ENCODE peak calls at places on chromosomes 3 and 15, in seven cellular contexts. I, U, W, B, E, H and R are unnamed samples.

GRCh38 chr15:85451099-85451700 is 70.8 kb downstream of the AKAP13 start:
- DNase-seq in I (no peak), U (no peak), W (no peak), B (no peak), E (no peak), H (no peak), R (no peak)

GRCh38 chr3:151003024-151003771 is 30.7 kb upstream of the CLRN1 start:
- DNase-seq in I (no peak), U (peak), W (no peak), B (no peak), E (no peak), H (no peak), R (no peak)

GRCh38 chr3:67943546-67943945 is 289.1 kb upstream of the SUCLG2 start:
- DNase-seq in I (no peak), U (no peak), W (no peak), B (no peak), E (no peak), H (no peak), R (no peak)

GRCh38 chr15:50123861-50124556 is 5.0 kb upstream of the ATP8B4 start:
- DNase-seq in I (no peak), U (no peak), W (no peak), B (no peak), E (peak), H (no peak), R (no peak)

GRCh38 chr3:152365766-152366593 is 97.3 kb downstream of the MBNL1 start:
- DNase-seq in I (no peak), U (peak), W (no peak), B (no peak), E (no peak), H (no peak), R (no peak)

GRCh38 chr3:81962396-81962795 is 201.0 kb upstream of the GBE1 start:
- DNase-seq in I (no peak), U (no peak), W (no peak), B (no peak), E (no peak), H (no peak), R (no peak)

GRCh38 chr3:36852071-36852470 is 87.7 kb upstream of the DCLK3 start:
- DNase-seq in I (no peak), U (no peak), W (no peak), B (no peak), E (no peak), H (no peak), R (no peak)

GRCh38 chr15:76663529-76663928 is 241.6 kb downstream of the SCAPER start:
- DNase-seq in I (no peak), U (no peak), W (no peak), B (no peak), E (no peak), H (no peak), R (no peak)

GRCh38 chr3:105997800-105998526 is 129.2 kb upstream of the CBLB start:
- DNase-seq in I (peak), U (peak), W (peak), B (no peak), E (peak), H (no peak), R (no peak)

GRCh38 chr15:76270876-76271275 is 40.4 kb downstream of the ETFA start:
- DNase-seq in I (no peak), U (no peak), W (no peak), B (no peak), E (no peak), H (no peak), R (no peak)

GRCh38 chr3:136544532-136544931 is 207.6 kb downstream of the STAG1 start:
- DNase-seq in I (no peak), U (peak), W (no peak), B (no peak), E (no peak), H (no peak), R (no peak)

GRCh38 chr3:102180291-102180931 is 254.4 kb upstream of the ZPLD1 start:
- DNase-seq in I (peak), U (peak), W (no peak), B (no peak), E (no peak), H (no peak), R (no peak)

GRCh38 chr3:50248387-50248786 is 12.4 kb downstream of the GNAI2 start:
- DNase-seq in I (no peak), U (no peak), W (no peak), B (peak), E (no peak), H (no peak), R (no peak)

GRCh38 chr3:58581328-58582091 is 4.3 kb upstream of the FAM107A start:
- DNase-seq in I (no peak), U (no peak), W (no peak), B (no peak), E (no peak), H (no peak), R (no peak)

GRCh38 chr15:90062023-90062728 is 40.1 kb downstream of the IDH2 start:
- DNase-seq in I (no peak), U (no peak), W (peak), B (peak), E (peak), H (peak), R (peak)

GRCh38 chr15:38828031-38828532 is 263.5 kb upstream of the RASGRP1 start:
- DNase-seq in I (no peak), U (peak), W (no peak), B (no peak), E (no peak), H (no peak), R (no peak)

GRCh38 chr3:10286596-10287295 is 6.0 kb downstream of the GHRL start:
- DNase-seq in I (peak), U (peak), W (no peak), B (no peak), E (no peak), H (no peak), R (peak)

GRCh38 chr3:179526989-179527391 is 35.7 kb upstream of the ACTL6A start:
- DNase-seq in I (peak), U (peak), W (no peak), B (peak), E (peak), H (peak), R (no peak)

GRCh38 chr15:92011611-92012367 is 158.3 kb downstream of the SLCO3A1 start:
- DNase-seq in I (no peak), U (no peak), W (no peak), B (no peak), E (no peak), H (no peak), R (no peak)

GRCh38 chr15:38438031-38438986 is 15.6 kb upstream of the FAM98B start:
- DNase-seq in I (no peak), U (peak), W (no peak), B (no peak), E (no peak), H (no peak), R (no peak)

GRCh38 chr3:24299236-24299635 is 195.4 kb downstream of the THRB start:
- DNase-seq in I (no peak), U (no peak), W (no peak), B (no peak), E (no peak), H (no peak), R (no peak)

GRCh38 chr15:68299436-68299835 is 21.9 kb downstream of the FEM1B start:
- DNase-seq in I (no peak), U (no peak), W (peak), B (no peak), E (no peak), H (no peak), R (no peak)

GRCh38 chr15:68301300-68301699 is 23.8 kb downstream of the FEM1B start:
- DNase-seq in I (no peak), U (no peak), W (no peak), B (no peak), E (peak), H (no peak), R (no peak)

GRCh38 chr15:68298336-68298735 is 20.8 kb downstream of the FEM1B start:
- DNase-seq in I (no peak), U (no peak), W (no peak), B (no peak), E (no peak), H (no peak), R (no peak)

GRCh38 chr15:68300115-68300940 is 22.8 kb downstream of the FEM1B start:
- DNase-seq in I (no peak), U (no peak), W (no peak), B (peak), E (no peak), H (no peak), R (no peak)

DNA sequence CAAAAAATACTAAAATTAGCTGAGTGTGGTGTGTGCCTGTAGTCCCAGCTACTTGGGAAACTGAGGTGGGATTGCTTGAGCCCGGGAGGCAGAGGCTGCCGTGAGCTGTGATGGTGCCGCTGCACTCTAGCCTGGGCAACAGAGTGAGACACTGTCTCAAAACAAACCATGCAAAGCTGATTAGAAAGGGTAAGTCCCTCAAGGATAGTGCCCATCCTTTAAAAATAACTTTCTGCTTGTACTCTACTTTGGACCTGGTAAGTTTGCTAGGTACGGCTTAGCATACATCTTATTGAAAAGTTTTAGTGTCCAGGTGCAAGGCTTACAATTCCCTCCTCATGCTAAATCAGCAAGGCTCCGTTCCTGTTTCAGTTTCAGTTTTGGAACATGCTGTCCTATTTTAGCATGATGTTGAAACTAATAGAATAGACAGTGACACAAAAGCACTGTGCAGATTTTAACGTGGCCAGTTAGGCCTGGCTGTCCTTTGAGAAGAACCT is 21.4 kb downstream of the FEM1B start:
- DNase-seq in I (no peak), U (no peak), W (peak), B (no peak), E (peak), H (no peak), R (no peak)
- H3K4me3 ChIP-seq in I (no peak), U (no peak), W (peak), B (peak), E (no peak), H (peak), R (peak)

DNA sequence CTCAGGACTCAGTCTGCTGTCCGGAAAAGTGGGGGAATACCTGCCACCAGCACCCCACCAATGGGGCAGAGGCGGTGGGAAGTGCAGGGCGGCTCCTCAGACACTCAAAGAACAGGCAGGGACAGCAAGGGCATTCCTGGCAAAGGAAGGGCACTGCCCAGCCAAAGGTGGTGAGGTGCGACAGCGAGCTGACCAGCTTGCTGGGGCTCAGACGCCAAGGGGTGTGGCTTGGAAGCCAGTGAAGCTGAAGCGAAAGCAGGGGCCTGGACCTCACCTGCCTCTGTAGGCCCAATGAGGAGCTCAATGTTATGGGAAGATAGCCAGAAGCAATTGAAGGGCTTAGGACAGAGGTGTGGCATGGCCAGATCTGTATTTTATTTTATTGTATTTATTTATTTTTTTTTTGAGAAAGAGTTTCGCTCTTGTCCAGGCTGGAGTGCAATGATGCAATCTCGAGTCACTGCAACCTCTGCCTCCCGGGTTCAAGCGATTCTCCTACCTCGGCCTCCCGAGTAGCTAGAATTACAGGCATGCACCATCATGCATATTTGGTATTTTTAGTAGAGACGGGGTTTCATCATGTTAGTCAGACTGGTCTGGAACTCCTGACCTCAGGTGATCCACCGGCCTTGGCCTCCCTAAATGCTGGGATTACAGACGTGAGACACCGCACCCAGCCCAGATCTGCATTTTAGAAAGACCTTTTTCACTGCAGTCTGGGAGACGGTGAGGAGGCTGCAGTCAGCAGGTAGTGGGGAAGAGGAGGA is 4.4 kb upstream of the LMAN1L start:
- DNase-seq in I (no peak), U (peak), W (no peak), B (peak), E (no peak), H (no peak), R (peak)
- TF ChIP-seq POLR2A in I (no peak), U (no peak), W (no peak), B (no peak), E (no peak), H (no peak), R (no peak)

GRCh38 chr3:38793721-38794120 is 22.3 kb downstream of the SCN10A start:
- DNase-seq in I (no peak), U (no peak), W (no peak), B (no peak), E (no peak), H (no peak), R (no peak)
- H3K4me3 ChIP-seq in I (no peak), U (no peak), W (no peak), B (no peak), E (no peak), H (no peak), R (no peak)

GRCh38 chr15:52020253-52021085 is 1.4 kb downstream of the MAPK6 start:
- DNase-seq in I (no peak), U (peak), W (no peak), B (no peak), E (no peak), H (no peak), R (no peak)

GRCh38 chr15:52018693-52019393 is at the start of gene MAPK6:
- DNase-seq in I (peak), U (peak), W (peak), B (peak), E (peak), H (peak), R (peak)

GRCh38 chr15:52021128-52021671 is 2.2 kb downstream of the MAPK6 start:
- DNase-seq in I (peak), U (peak), W (peak), B (peak), E (peak), H (peak), R (no peak)

GRCh38 chr15:52018244-52018643 is 775 bp upstream of the MAPK6 start:
- DNase-seq in I (no peak), U (peak), W (no peak), B (no peak), E (no peak), H (no peak), R (no peak)

DNA sequence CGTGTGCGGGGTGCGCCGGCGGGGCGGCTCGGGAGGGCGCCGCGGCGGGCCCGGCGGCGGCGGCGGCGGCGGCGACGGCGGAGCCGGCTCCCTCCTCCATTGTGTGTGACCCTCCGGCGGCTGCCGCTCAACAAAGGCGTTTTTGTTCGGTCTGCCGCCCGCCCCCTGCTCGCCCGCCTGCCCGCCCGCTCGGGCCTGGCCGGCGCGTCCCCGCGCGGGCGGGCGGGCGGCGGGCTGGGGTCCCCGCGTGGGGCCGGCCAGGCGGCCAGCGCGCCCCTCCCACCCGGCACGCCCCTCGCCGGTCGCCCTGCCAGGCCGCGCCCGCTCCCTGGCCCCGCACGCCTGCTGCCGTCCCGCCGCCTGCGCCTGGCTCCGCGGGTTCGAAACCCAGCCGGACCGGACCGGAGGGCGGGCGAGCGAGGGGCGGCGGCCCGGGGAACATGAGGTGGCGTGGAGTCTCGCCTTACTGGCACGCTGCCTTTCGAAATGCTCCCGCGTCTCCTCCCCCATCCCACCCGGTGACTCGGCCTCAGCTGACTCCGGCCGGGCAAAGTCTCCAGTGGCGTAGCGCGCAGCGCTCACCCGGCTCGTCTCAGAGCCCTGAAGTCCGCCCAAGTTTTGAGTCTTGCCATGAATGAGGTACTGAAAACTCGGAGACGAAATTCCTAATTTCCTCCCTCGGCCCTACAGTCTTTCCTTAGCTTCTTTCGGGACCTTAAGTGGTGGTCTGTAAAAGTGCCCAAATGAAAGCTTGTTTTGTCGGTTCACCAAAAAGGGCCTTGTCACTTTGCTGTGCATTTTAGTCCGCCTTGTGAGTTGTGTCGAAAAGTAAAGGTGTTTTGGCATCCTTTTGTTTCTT is 604 bp downstream of the MAPK6 start:
- DNase-seq in I (peak), U (peak), W (peak), B (peak), E (peak), H (peak), R (peak)
- TF ChIP-seq POLR2A in I (peak), U (peak), W (peak), B (peak), E (peak), H (peak), R (peak)

GRCh38 chr15:45307230-45307924 is 55.3 kb downstream of the SLC28A2 start:
- DNase-seq in I (peak), U (peak), W (no peak), B (no peak), E (peak), H (no peak), R (peak)
- H3K4me3 ChIP-seq in I (no peak), U (peak), W (peak), B (peak), E (peak), H (no peak), R (no peak)

GRCh38 chr3:128879125-128879969 is at the start of gene ACAD9:
- DNase-seq in I (peak), U (peak), W (peak), B (peak), E (peak), H (peak), R (peak)
- TF ChIP-seq POLR2A in I (peak), U (peak), W (peak), B (peak), E (peak), H (peak), R (peak)